ENCODE peak calls at places on chromosomes 7 and 10, in five cellular contexts. One of them, this sample, is unnamed.

GRCh38 chr10:124008187-124008970 is 85.0 kb downstream of the CHST15 start:
- DNase-seq in HepG2: no peak
- DNase-seq in GM12878: no peak
- DNase-seq in K562: no peak
- DNase-seq in GM23338: no peak
- DNase-seq in this sample: no peak

GRCh38 chr7:30140456-30140855 is 5.7 kb downstream of the MTURN start:
- DNase-seq in GM23338: no peak
- DNase-seq in GM12878: no peak
- DNase-seq in K562: no peak
- DNase-seq in HepG2: no peak
- DNase-seq in this sample: no peak

GRCh38 chr10:21527634-21528451 is 2.4 kb upstream of the SKIDA1 start:
- DNase-seq in GM23338: no peak
- DNase-seq in GM12878: no peak
- DNase-seq in HepG2: no peak
- DNase-seq in K562: no peak
- DNase-seq in this sample: peak; percentile 76

GRCh38 chr7:80468931-80469714 is 42.7 kb downstream of the GNAT3 start:
- DNase-seq in GM12878: no peak
- DNase-seq in GM23338: no peak
- DNase-seq in HepG2: no peak
- DNase-seq in K562: no peak
- DNase-seq in this sample: no peak

GRCh38 chr10:79245539-79246208 is 101.6 kb upstream of the PPIF start:
- DNase-seq in GM12878: no peak
- DNase-seq in GM23338: no peak
- DNase-seq in K562: no peak
- DNase-seq in HepG2: no peak
- DNase-seq in this sample: no peak

GRCh38 chr10:75002351-75002725 is 109.1 kb upstream of the SAMD8 start:
- DNase-seq in HepG2: no peak
- DNase-seq in GM23338: no peak
- DNase-seq in K562: no peak
- DNase-seq in GM12878: no peak
- DNase-seq in this sample: no peak

GRCh38 chr7:39248693-39249090 is 271.0 kb downstream of the POU6F2 start:
- DNase-seq in HepG2: no peak
- DNase-seq in GM12878: no peak
- DNase-seq in GM23338: no peak
- DNase-seq in K562: no peak
- DNase-seq in this sample: no peak

GRCh38 chr7:112877671-112878460 is 87.7 kb upstream of the TMEM168 start:
- DNase-seq in GM12878: no peak
- DNase-seq in HepG2: no peak
- DNase-seq in K562: no peak
- DNase-seq in GM23338: no peak
- DNase-seq in this sample: no peak

GRCh38 chr10:130040351-130040750 is 70.3 kb downstream of the C10orf143 start:
- DNase-seq in GM12878: no peak
- DNase-seq in GM23338: no peak
- DNase-seq in HepG2: no peak
- DNase-seq in K562: no peak
- DNase-seq in this sample: no peak

GRCh38 chr10:70381491-70382421 is 669 bp downstream of the LRRC20 start:
- DNase-seq in GM23338: peak; percentile 75
- DNase-seq in GM12878: no peak
- DNase-seq in HepG2: no peak
- DNase-seq in K562: peak; percentile 45
- DNase-seq in this sample: peak; percentile 59

GRCh38 chr7:48040944-48041664 is 5.8 kb downstream of the C7orf57 start:
- DNase-seq in HepG2: no peak
- DNase-seq in K562: no peak
- DNase-seq in GM23338: peak; percentile 8
- DNase-seq in GM12878: no peak
- DNase-seq in this sample: no peak

GRCh38 chr7:144584741-144585140 is 181.2 kb upstream of the NOBOX start:
- DNase-seq in K562: no peak
- DNase-seq in GM23338: no peak
- DNase-seq in HepG2: no peak
- DNase-seq in GM12878: no peak
- DNase-seq in this sample: no peak

GRCh38 chr7:102912742-102913141 is at the start of gene LRRC17:
- DNase-seq in GM23338: peak; percentile 23
- DNase-seq in HepG2: no peak
- DNase-seq in GM12878: no peak
- DNase-seq in K562: no peak
- DNase-seq in this sample: no peak

GRCh38 chr10:36362257-36362656 is 720.2 kb upstream of the FZD8 start:
- DNase-seq in K562: no peak
- DNase-seq in HepG2: peak; percentile 6
- DNase-seq in GM23338: peak; percentile 8
- DNase-seq in GM12878: no peak
- DNase-seq in this sample: no peak

GRCh38 chr7:21746949-21747348 is 198.8 kb downstream of the CDCA7L start:
- DNase-seq in K562: no peak
- DNase-seq in GM12878: no peak
- DNase-seq in HepG2: no peak
- DNase-seq in GM23338: no peak
- DNase-seq in this sample: no peak

GRCh38 chr10:46096426-46096825 is 50.4 kb upstream of the MSMB start:
- DNase-seq in K562: no peak
- DNase-seq in HepG2: peak; percentile 35
- DNase-seq in GM12878: no peak
- DNase-seq in GM23338: no peak
- DNase-seq in this sample: no peak

GRCh38 chr7:139828446-139828845 is 618 bp upstream of the TBXAS1 start:
- DNase-seq in HepG2: no peak
- DNase-seq in K562: no peak
- DNase-seq in GM23338: no peak
- DNase-seq in GM12878: no peak
- DNase-seq in this sample: no peak

GRCh38 chr10:10499839-10500238 is 517.8 kb upstream of the CELF2 start:
- DNase-seq in GM12878: no peak
- DNase-seq in K562: no peak
- DNase-seq in GM23338: no peak
- DNase-seq in HepG2: no peak
- DNase-seq in this sample: no peak

GRCh38 chr7:74625446-74625845 is 32.1 kb upstream of the GTF2I start:
- DNase-seq in GM23338: no peak
- DNase-seq in HepG2: peak; percentile 46
- DNase-seq in K562: peak; percentile 11
- DNase-seq in GM12878: no peak
- DNase-seq in this sample: no peak

GRCh38 chr7:137628211-137628610 is 218.6 kb downstream of the DGKI start:
- DNase-seq in K562: no peak
- DNase-seq in HepG2: no peak
- DNase-seq in GM23338: no peak
- DNase-seq in GM12878: no peak
- DNase-seq in this sample: no peak

GRCh38 chr7:29609162-29610030 is 45.8 kb downstream of the PRR15 start:
- DNase-seq in GM23338: peak; percentile 91
- DNase-seq in K562: peak; percentile 65
- DNase-seq in GM12878: no peak
- DNase-seq in HepG2: peak; percentile 30
- DNase-seq in this sample: peak; percentile 62

GRCh38 chr10:486668-487067 is 202.8 kb downstream of the DIP2C start:
- DNase-seq in K562: no peak
- DNase-seq in GM23338: no peak
- DNase-seq in GM12878: no peak
- DNase-seq in HepG2: no peak
- DNase-seq in this sample: no peak

DNA sequence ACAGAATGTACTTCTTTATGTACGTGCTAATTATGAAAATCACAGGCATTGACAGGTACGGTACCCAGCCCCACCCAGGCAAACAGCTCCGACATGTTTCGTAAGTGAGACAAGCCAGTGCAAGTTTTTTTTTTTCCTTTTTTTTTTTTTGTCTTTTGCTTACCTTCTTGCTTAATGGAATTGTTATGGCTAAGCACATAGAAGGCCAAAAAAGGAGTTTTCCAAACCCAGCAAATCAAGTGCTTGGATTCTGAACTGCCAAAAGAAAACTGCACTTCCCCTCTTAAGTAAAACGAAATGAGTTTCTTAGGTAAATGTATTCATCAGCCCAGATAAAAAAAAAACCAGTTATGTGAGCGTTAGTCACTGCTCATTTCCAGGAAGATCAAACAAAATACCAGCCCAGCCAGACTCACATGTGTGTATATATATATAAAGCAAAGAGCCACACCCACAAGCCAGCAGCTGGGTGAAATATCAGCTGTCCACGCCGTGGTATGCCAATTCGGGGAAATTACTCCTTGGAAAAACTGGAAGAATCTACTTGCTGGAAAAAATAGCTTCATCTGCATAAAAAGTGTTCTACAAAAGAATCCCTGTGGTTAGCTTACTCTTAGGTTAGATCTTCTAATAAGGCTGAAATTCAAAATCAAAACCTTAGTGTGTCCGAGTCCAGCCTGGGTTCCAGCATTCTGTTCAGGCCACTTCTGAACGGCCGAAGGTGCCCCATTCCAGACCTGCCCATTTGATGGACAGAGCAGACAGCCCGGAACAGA is 8.0 kb downstream of the KLF6 start:
- DNase-seq in GM12878: no peak
- DNase-seq in HepG2: peak; percentile 58
- DNase-seq in GM23338: no peak
- DNase-seq in K562: peak; percentile 25
- DNase-seq in this sample: no peak
- TF ChIP-seq JUNB in GM12878: no peak
- TF ChIP-seq JUNB in HepG2: no peak
- TF ChIP-seq JUNB in GM23338: no peak
- TF ChIP-seq JUNB in K562: no peak
- TF ChIP-seq JUNB in this sample: peak; percentile 66

GRCh38 chr7:88090671-88091070 is 129.2 kb downstream of the SRI start:
- DNase-seq in HepG2: no peak
- DNase-seq in GM23338: no peak
- DNase-seq in K562: no peak
- DNase-seq in GM12878: no peak
- DNase-seq in this sample: no peak
- TF ChIP-seq JUNB in HepG2: no peak
- TF ChIP-seq JUNB in GM23338: no peak
- TF ChIP-seq JUNB in K562: no peak
- TF ChIP-seq JUNB in GM12878: no peak
- TF ChIP-seq JUNB in this sample: no peak

GRCh38 chr10:119416855-119417254 is 125.7 kb downstream of the RGS10 start:
- DNase-seq in K562: peak; percentile 72
- DNase-seq in GM23338: peak; percentile 88
- DNase-seq in GM12878: peak; percentile 15
- DNase-seq in HepG2: peak; percentile 46
- DNase-seq in this sample: peak; percentile 90
- TF ChIP-seq JUNB in K562: no peak
- TF ChIP-seq JUNB in GM23338: no peak
- TF ChIP-seq JUNB in GM12878: no peak
- TF ChIP-seq JUNB in HepG2: no peak
- TF ChIP-seq JUNB in this sample: no peak

DNA sequence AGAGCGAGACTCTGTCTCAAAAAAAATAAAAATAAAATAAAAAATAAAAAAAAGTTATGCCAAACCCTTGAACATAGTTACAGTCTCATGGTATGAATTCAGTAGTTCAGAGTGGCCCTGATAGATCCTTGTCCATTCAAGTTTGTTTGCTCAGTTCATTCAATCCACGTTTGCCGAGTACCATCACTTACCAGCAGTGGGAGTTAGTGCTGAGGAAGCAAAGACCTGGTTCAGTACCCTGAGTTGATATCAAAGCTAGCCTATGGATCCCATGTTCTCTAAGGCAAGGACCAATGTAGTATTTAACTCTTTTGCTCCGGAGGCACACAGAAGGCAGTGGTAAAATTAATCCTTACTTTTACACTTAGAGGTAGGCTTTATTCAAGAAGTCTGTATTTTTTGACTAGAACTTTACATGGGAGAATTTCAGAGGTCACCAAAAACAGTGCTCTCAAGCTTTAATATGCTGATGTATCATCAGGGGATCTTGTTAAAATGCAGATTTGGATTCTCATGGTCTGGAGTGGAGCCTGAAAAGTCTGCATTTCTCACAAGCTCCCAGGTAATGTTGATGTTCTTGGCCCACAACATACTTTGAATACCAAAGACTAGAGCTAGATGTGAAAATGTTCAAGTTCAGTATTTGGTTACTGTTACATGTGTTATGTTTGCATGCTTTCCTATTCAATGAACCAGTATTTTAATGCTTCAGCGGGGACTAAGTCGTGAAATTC is 38.1 kb upstream of the HBP1 start:
- DNase-seq in K562: no peak
- DNase-seq in GM12878: no peak
- DNase-seq in GM23338: peak; percentile 62
- DNase-seq in HepG2: peak; percentile 11
- DNase-seq in this sample: peak; percentile 9
- TF ChIP-seq JUNB in K562: no peak
- TF ChIP-seq JUNB in GM12878: no peak
- TF ChIP-seq JUNB in GM23338: no peak
- TF ChIP-seq JUNB in HepG2: no peak
- TF ChIP-seq JUNB in this sample: no peak

GRCh38 chr7:141864765-141865447 is 23.6 kb upstream of the PRSS37 start:
- DNase-seq in HepG2: no peak
- DNase-seq in K562: no peak
- DNase-seq in GM23338: no peak
- DNase-seq in GM12878: no peak
- DNase-seq in this sample: peak; percentile 40
- TF ChIP-seq JUNB in HepG2: no peak
- TF ChIP-seq JUNB in K562: no peak
- TF ChIP-seq JUNB in GM23338: no peak
- TF ChIP-seq JUNB in GM12878: peak; percentile 80
- TF ChIP-seq JUNB in this sample: no peak

This sample was measured in A549.